ENCODE peak calls at places on chromosomes 7 and 10, in four cellular contexts. K, M, F and D are unnamed samples.

GRCh38 chr7:39892361-39892760 is 57.7 kb upstream of the CDK13 start:
- DNase-seq in K (no peak), M (no peak), F (no peak), D (no peak)

GRCh38 chr10:24209421-24209770 is 458 bp downstream of the KIAA1217 start:
- DNase-seq in K (no peak), M (no peak), F (no peak), D (no peak)

GRCh38 chr7:151039850-151040548 is 8.3 kb upstream of the ASIC3 start:
- DNase-seq in K (no peak), M (no peak), F (no peak), D (no peak)

GRCh38 chr7:155256761-155257481 is 40.8 kb upstream of the INSIG1 start:
- DNase-seq in K (no peak), M (no peak), F (no peak), D (no peak)

GRCh38 chr7:136874393-136875032 is 6.1 kb downstream of the CHRM2 start:
- DNase-seq in K (no peak), M (no peak), F (no peak), D (no peak)

GRCh38 chr10:62818426-62819011 is 2.4 kb upstream of the EGR2 start:
- DNase-seq in K (no peak), M (no peak), F (no peak), D (peak; percentile 50)

GRCh38 chr10:79947083-79947415 is 1.9 kb downstream of the SFTPD start:
- DNase-seq in K (no peak), M (no peak), F (no peak), D (no peak)

GRCh38 chr10:5975641-5976473 is 1.5 kb downstream of the IL15RA start:
- DNase-seq in K (peak; percentile 83), M (no peak), F (peak; percentile 71), D (no peak)

GRCh38 chr7:45702751-45703150 is 128.6 kb downstream of the ADCY1 start:
- DNase-seq in K (peak; percentile 39), M (no peak), F (no peak), D (no peak)

GRCh38 chr7:135349746-135350145 is 116.1 kb downstream of the STRA8 start:
- DNase-seq in K (no peak), M (no peak), F (no peak), D (no peak)

GRCh38 chr7:66847879-66848810 is 72.9 kb upstream of the TMEM248 start:
- DNase-seq in K (no peak), M (no peak), F (no peak), D (no peak)

GRCh38 chr10:116737582-116738358 is 4.6 kb downstream of the HSPA12A start:
- DNase-seq in K (no peak), M (no peak), F (no peak), D (no peak)

GRCh38 chr7:44293561-44294324 is 31.7 kb downstream of the CAMK2B start:
- DNase-seq in K (peak; percentile 54), M (no peak), F (peak; percentile 7), D (no peak)

GRCh38 chr7:157337316-157338149 is 729 bp downstream of the DNAJB6 start:
- DNase-seq in K (peak; percentile 78), M (peak; percentile 43), F (peak; percentile 53), D (peak; percentile 45)

GRCh38 chr7:149455175-149455950 is 5.5 kb downstream of the ZNF777 start:
- DNase-seq in K (no peak), M (no peak), F (no peak), D (no peak)
- TF ChIP-seq CTCF in K (no peak), M (no peak), F (no peak), D (no peak)

GRCh38 chr10:132446661-132447445 is 49.9 kb downstream of the PWWP2B start:
- DNase-seq in K (no peak), M (peak; percentile 62), F (peak; percentile 60), D (no peak)
- TF ChIP-seq CTCF in K (peak; percentile 16), M (peak; percentile 67), F (no peak), D (peak; percentile 62)

GRCh38 chr7:21850531-21851285 is 95.0 kb downstream of the CDCA7L start:
- DNase-seq in K (no peak), M (no peak), F (no peak), D (no peak)

GRCh38 chr7:21851445-21852043 is 94.2 kb downstream of the CDCA7L start:
- DNase-seq in K (no peak), M (no peak), F (no peak), D (no peak)
- TF ChIP-seq CTCF in K (no peak), M (no peak), F (no peak), D (no peak)

GRCh38 chr7:142300689-142301088 is 42.8 kb upstream of the PRSS58 start:
- DNase-seq in K (no peak), M (no peak), F (no peak), D (no peak)

GRCh38 chr7:142299226-142299625 is 41.4 kb upstream of the PRSS58 start:
- DNase-seq in K (no peak), M (no peak), F (no peak), D (no peak)

GRCh38 chr7:142298631-142299030 is 40.8 kb upstream of the PRSS58 start:
- DNase-seq in K (no peak), M (no peak), F (no peak), D (no peak)

GRCh38 chr7:142301299-142301698 is 43.4 kb upstream of the PRSS58 start:
- DNase-seq in K (no peak), M (no peak), F (no peak), D (no peak)

GRCh38 chr7:142298009-142298408 is 40.2 kb upstream of the PRSS58 start:
- DNase-seq in K (no peak), M (no peak), F (no peak), D (no peak)
- TF ChIP-seq CTCF in K (no peak), M (peak; percentile 13), F (no peak), D (peak; percentile 43)

GRCh38 chr10:68302503-68302823 is 29.4 kb upstream of the HNRNPH3 start:
- DNase-seq in K (no peak), M (no peak), F (no peak), D (no peak)

GRCh38 chr10:68305889-68306288 is 26.0 kb upstream of the HNRNPH3 start:
- DNase-seq in K (no peak), M (no peak), F (no peak), D (no peak)

GRCh38 chr10:68302871-68303270 is 29.0 kb upstream of the HNRNPH3 start:
- DNase-seq in K (no peak), M (no peak), F (no peak), D (no peak)

GRCh38 chr10:68301790-68302502 is 29.9 kb upstream of the HNRNPH3 start:
- DNase-seq in K (no peak), M (no peak), F (no peak), D (no peak)

GRCh38 chr10:68303849-68304412 is 27.9 kb upstream of the HNRNPH3 start:
- DNase-seq in K (no peak), M (no peak), F (no peak), D (no peak)
- TF ChIP-seq CTCF in K (no peak), M (no peak), F (no peak), D (no peak)

GRCh38 chr7:47482013-47482761 is 99.7 kb downstream of the TNS3 start:
- DNase-seq in K (peak; percentile 88), M (no peak), F (peak; percentile 50), D (no peak)

GRCh38 chr7:47484457-47484856 is 97.5 kb downstream of the TNS3 start:
- DNase-seq in K (no peak), M (no peak), F (no peak), D (no peak)

GRCh38 chr7:47485640-47486435 is 96.1 kb downstream of the TNS3 start:
- DNase-seq in K (no peak), M (no peak), F (no peak), D (no peak)

GRCh38 chr7:47484923-47485639 is 96.8 kb downstream of the TNS3 start:
- DNase-seq in K (no peak), M (no peak), F (no peak), D (no peak)

GRCh38 chr7:47483604-47484273 is 98.2 kb downstream of the TNS3 start:
- DNase-seq in K (no peak), M (no peak), F (no peak), D (no peak)
- TF ChIP-seq CTCF in K (peak; percentile 7), M (no peak), F (peak; percentile 8), D (peak; percentile 27)

DNA sequence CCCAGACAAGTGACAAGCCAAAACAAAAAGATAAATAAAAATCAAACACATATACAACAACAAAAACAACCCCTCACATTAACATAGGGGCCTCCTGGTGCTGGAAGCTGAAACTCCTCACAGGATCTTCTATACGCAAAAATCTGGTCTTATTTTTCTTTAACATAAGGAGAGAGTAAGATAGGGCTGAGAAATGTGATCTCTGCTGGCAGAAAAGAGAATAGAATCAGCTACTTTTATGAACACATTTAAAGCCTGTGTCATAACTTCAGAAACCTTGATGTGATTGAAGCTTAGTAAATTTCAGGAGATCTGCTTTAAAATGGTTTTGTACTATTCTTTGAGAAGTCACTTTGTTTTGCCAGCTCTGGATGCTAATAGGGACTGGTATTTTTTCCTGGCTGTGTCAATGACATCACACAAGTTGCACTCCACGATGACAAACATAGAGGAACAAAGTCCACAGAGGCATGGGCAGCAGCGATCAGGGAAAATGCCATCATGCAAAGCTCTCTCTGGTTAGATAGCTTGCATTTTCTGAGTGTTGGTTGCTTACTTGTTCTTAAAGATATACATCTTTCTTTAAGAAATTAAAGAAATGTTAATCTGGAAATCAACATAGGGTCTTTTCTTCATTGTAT is 176.6 kb upstream of the SP4 start:
- DNase-seq in K (no peak), M (no peak), F (no peak), D (no peak)
- TF ChIP-seq CTCF in K (no peak), M (no peak), F (no peak), D (peak; percentile 27)

GRCh38 chr10:84552478-84552877 is 224.1 kb downstream of the CCSER2 start:
- DNase-seq in K (no peak), M (no peak), F (no peak), D (no peak)
- TF ChIP-seq CTCF in K (no peak), M (no peak), F (no peak), D (no peak)

DNA sequence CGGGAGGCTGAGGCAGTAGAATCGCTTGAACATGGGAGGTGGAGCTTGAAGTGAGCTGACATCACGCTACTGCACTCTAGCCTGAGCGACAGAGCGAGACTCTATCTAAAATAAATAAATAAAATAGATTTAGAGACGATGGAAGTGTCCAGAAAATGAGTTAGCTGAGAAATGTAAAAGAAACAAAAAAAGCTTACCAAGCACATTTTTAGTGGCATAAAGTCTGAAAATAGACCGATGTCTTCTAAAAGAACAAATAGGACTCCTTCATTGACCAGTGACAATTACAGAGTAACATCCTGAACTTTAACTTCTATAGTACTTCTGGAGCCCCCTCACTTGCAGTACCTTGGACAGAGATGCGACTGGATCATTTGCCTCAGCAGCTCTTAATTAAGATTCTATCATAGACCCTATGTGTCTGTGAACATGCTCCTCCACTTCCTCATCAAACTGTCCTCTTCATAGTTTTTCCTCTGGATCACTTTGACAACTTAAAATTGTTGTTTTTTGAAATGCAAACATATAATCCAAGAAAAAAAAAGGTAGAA is 25.2 kb upstream of the SRPK2 start:
- DNase-seq in K (no peak), M (no peak), F (no peak), D (no peak)
- TF ChIP-seq CTCF in K (no peak), M (no peak), F (no peak), D (no peak)